ENCODE peak calls at places on chromosomes 12 and 14, in four cellular contexts. One of them, this sample, is unnamed.

GRCh38 chr12:90836689-90837088 is 118.3 kb downstream of the CCER1 start:
- ATAC-seq in activated naive CD4-positive, alpha-beta T cell treated with anti-CD3 and anti-CD28 coated beads, Interleukin-2, amount 50 U/mL, for 72 hours: no peak
- ATAC-seq in activated naive CD8-positive, alpha-beta T cell treated with anti-CD3 and anti-CD28 coated beads, Interleukin-2, amount 10 ng/mL, durations not matched to agents 7 days and 5 days: no peak
- ATAC-seq in omental fat pad: peak
- ATAC-seq in this sample: no peak

GRCh38 chr12:107475900-107476299 is 209.7 kb upstream of the PWP1 start:
- ATAC-seq in activated naive CD4-positive, alpha-beta T cell treated with anti-CD3 and anti-CD28 coated beads, Interleukin-2, amount 50 U/mL, for 72 hours: no peak
- ATAC-seq in activated naive CD8-positive, alpha-beta T cell treated with anti-CD3 and anti-CD28 coated beads, Interleukin-2, amount 10 ng/mL, durations not matched to agents 7 days and 5 days: peak
- ATAC-seq in omental fat pad: no peak
- ATAC-seq in this sample: no peak

GRCh38 chr12:107557589-107558100 is 128.0 kb upstream of the PWP1 start:
- ATAC-seq in activated naive CD4-positive, alpha-beta T cell treated with anti-CD3 and anti-CD28 coated beads, Interleukin-2, amount 50 U/mL, for 72 hours: no peak
- ATAC-seq in activated naive CD8-positive, alpha-beta T cell treated with anti-CD3 and anti-CD28 coated beads, Interleukin-2, amount 10 ng/mL, durations not matched to agents 7 days and 5 days: no peak
- ATAC-seq in omental fat pad: no peak
- ATAC-seq in this sample: no peak

GRCh38 chr14:104820669-104821228 is 19.8 kb downstream of the ZBTB42 start:
- ATAC-seq in activated naive CD4-positive, alpha-beta T cell treated with anti-CD3 and anti-CD28 coated beads, Interleukin-2, amount 50 U/mL, for 72 hours: no peak
- ATAC-seq in activated naive CD8-positive, alpha-beta T cell treated with anti-CD3 and anti-CD28 coated beads, Interleukin-2, amount 10 ng/mL, durations not matched to agents 7 days and 5 days: no peak
- ATAC-seq in omental fat pad: peak
- ATAC-seq in this sample: peak

GRCh38 chr12:71954861-71955260 is 16.2 kb downstream of the TPH2 start:
- ATAC-seq in activated naive CD4-positive, alpha-beta T cell treated with anti-CD3 and anti-CD28 coated beads, Interleukin-2, amount 50 U/mL, for 72 hours: no peak
- ATAC-seq in activated naive CD8-positive, alpha-beta T cell treated with anti-CD3 and anti-CD28 coated beads, Interleukin-2, amount 10 ng/mL, durations not matched to agents 7 days and 5 days: no peak
- ATAC-seq in omental fat pad: no peak
- ATAC-seq in this sample: no peak

GRCh38 chr12:122811777-122812176 is 23.5 kb upstream of the HIP1R start:
- ATAC-seq in activated naive CD4-positive, alpha-beta T cell treated with anti-CD3 and anti-CD28 coated beads, Interleukin-2, amount 50 U/mL, for 72 hours: no peak
- ATAC-seq in activated naive CD8-positive, alpha-beta T cell treated with anti-CD3 and anti-CD28 coated beads, Interleukin-2, amount 10 ng/mL, durations not matched to agents 7 days and 5 days: no peak
- ATAC-seq in omental fat pad: no peak
- ATAC-seq in this sample: no peak

GRCh38 chr14:101721951-101722661 is 39.4 kb upstream of the PPP2R5C start:
- ATAC-seq in activated naive CD4-positive, alpha-beta T cell treated with anti-CD3 and anti-CD28 coated beads, Interleukin-2, amount 50 U/mL, for 72 hours: peak
- ATAC-seq in activated naive CD8-positive, alpha-beta T cell treated with anti-CD3 and anti-CD28 coated beads, Interleukin-2, amount 10 ng/mL, durations not matched to agents 7 days and 5 days: peak
- ATAC-seq in omental fat pad: peak
- ATAC-seq in this sample: peak

GRCh38 chr14:90987140-90987539 is 73.3 kb downstream of the RPS6KA5 start:
- ATAC-seq in activated naive CD4-positive, alpha-beta T cell treated with anti-CD3 and anti-CD28 coated beads, Interleukin-2, amount 50 U/mL, for 72 hours: no peak
- ATAC-seq in activated naive CD8-positive, alpha-beta T cell treated with anti-CD3 and anti-CD28 coated beads, Interleukin-2, amount 10 ng/mL, durations not matched to agents 7 days and 5 days: no peak
- ATAC-seq in omental fat pad: no peak
- ATAC-seq in this sample: no peak

GRCh38 chr12:906077-906585 is 43.4 kb downstream of the RAD52 start:
- ATAC-seq in activated naive CD4-positive, alpha-beta T cell treated with anti-CD3 and anti-CD28 coated beads, Interleukin-2, amount 50 U/mL, for 72 hours: no peak
- ATAC-seq in activated naive CD8-positive, alpha-beta T cell treated with anti-CD3 and anti-CD28 coated beads, Interleukin-2, amount 10 ng/mL, durations not matched to agents 7 days and 5 days: no peak
- ATAC-seq in omental fat pad: no peak
- ATAC-seq in this sample: no peak

GRCh38 chr14:66487159-66487558 is 988 bp downstream of the CCDC196 start:
- ATAC-seq in activated naive CD4-positive, alpha-beta T cell treated with anti-CD3 and anti-CD28 coated beads, Interleukin-2, amount 50 U/mL, for 72 hours: no peak
- ATAC-seq in activated naive CD8-positive, alpha-beta T cell treated with anti-CD3 and anti-CD28 coated beads, Interleukin-2, amount 10 ng/mL, durations not matched to agents 7 days and 5 days: no peak
- ATAC-seq in omental fat pad: no peak
- ATAC-seq in this sample: no peak

GRCh38 chr12:14126692-14127091 is 145.3 kb upstream of the GRIN2B start:
- ATAC-seq in activated naive CD4-positive, alpha-beta T cell treated with anti-CD3 and anti-CD28 coated beads, Interleukin-2, amount 50 U/mL, for 72 hours: no peak
- ATAC-seq in activated naive CD8-positive, alpha-beta T cell treated with anti-CD3 and anti-CD28 coated beads, Interleukin-2, amount 10 ng/mL, durations not matched to agents 7 days and 5 days: no peak
- ATAC-seq in omental fat pad: no peak
- ATAC-seq in this sample: no peak

GRCh38 chr14:50943261-50943942 is 881 bp downstream of the PYGL start:
- ATAC-seq in activated naive CD4-positive, alpha-beta T cell treated with anti-CD3 and anti-CD28 coated beads, Interleukin-2, amount 50 U/mL, for 72 hours: no peak
- ATAC-seq in activated naive CD8-positive, alpha-beta T cell treated with anti-CD3 and anti-CD28 coated beads, Interleukin-2, amount 10 ng/mL, durations not matched to agents 7 days and 5 days: no peak
- ATAC-seq in omental fat pad: peak
- ATAC-seq in this sample: peak

GRCh38 chr12:67798763-67799162 is 150.2 kb downstream of the DYRK2 start:
- ATAC-seq in activated naive CD4-positive, alpha-beta T cell treated with anti-CD3 and anti-CD28 coated beads, Interleukin-2, amount 50 U/mL, for 72 hours: no peak
- ATAC-seq in activated naive CD8-positive, alpha-beta T cell treated with anti-CD3 and anti-CD28 coated beads, Interleukin-2, amount 10 ng/mL, durations not matched to agents 7 days and 5 days: no peak
- ATAC-seq in omental fat pad: no peak
- ATAC-seq in this sample: no peak

GRCh38 chr14:71722885-71723284 is 209.3 kb upstream of the RGS6 start:
- ATAC-seq in activated naive CD4-positive, alpha-beta T cell treated with anti-CD3 and anti-CD28 coated beads, Interleukin-2, amount 50 U/mL, for 72 hours: no peak
- ATAC-seq in activated naive CD8-positive, alpha-beta T cell treated with anti-CD3 and anti-CD28 coated beads, Interleukin-2, amount 10 ng/mL, durations not matched to agents 7 days and 5 days: no peak
- ATAC-seq in omental fat pad: no peak
- ATAC-seq in this sample: no peak

GRCh38 chr14:53110103-53110502 is 43.0 kb downstream of the DDHD1 start:
- ATAC-seq in activated naive CD4-positive, alpha-beta T cell treated with anti-CD3 and anti-CD28 coated beads, Interleukin-2, amount 50 U/mL, for 72 hours: peak
- ATAC-seq in activated naive CD8-positive, alpha-beta T cell treated with anti-CD3 and anti-CD28 coated beads, Interleukin-2, amount 10 ng/mL, durations not matched to agents 7 days and 5 days: no peak
- ATAC-seq in omental fat pad: no peak
- ATAC-seq in this sample: no peak

GRCh38 chr12:19482036-19482435 is 42.7 kb downstream of the AEBP2 start:
- ATAC-seq in activated naive CD4-positive, alpha-beta T cell treated with anti-CD3 and anti-CD28 coated beads, Interleukin-2, amount 50 U/mL, for 72 hours: peak
- ATAC-seq in activated naive CD8-positive, alpha-beta T cell treated with anti-CD3 and anti-CD28 coated beads, Interleukin-2, amount 10 ng/mL, durations not matched to agents 7 days and 5 days: no peak
- ATAC-seq in omental fat pad: no peak
- ATAC-seq in this sample: no peak

GRCh38 chr12:127063339-127064090 is 1203.5 kb upstream of the TMEM132C start:
- ATAC-seq in activated naive CD4-positive, alpha-beta T cell treated with anti-CD3 and anti-CD28 coated beads, Interleukin-2, amount 50 U/mL, for 72 hours: no peak
- ATAC-seq in activated naive CD8-positive, alpha-beta T cell treated with anti-CD3 and anti-CD28 coated beads, Interleukin-2, amount 10 ng/mL, durations not matched to agents 7 days and 5 days: no peak
- ATAC-seq in omental fat pad: no peak
- ATAC-seq in this sample: no peak

GRCh38 chr14:65167072-65167645 is 64.8 kb upstream of the MAX start:
- ATAC-seq in activated naive CD4-positive, alpha-beta T cell treated with anti-CD3 and anti-CD28 coated beads, Interleukin-2, amount 50 U/mL, for 72 hours: no peak
- ATAC-seq in activated naive CD8-positive, alpha-beta T cell treated with anti-CD3 and anti-CD28 coated beads, Interleukin-2, amount 10 ng/mL, durations not matched to agents 7 days and 5 days: no peak
- ATAC-seq in omental fat pad: no peak
- ATAC-seq in this sample: no peak

GRCh38 chr12:117820216-117820907 is 148.4 kb downstream of the KSR2 start:
- ATAC-seq in activated naive CD4-positive, alpha-beta T cell treated with anti-CD3 and anti-CD28 coated beads, Interleukin-2, amount 50 U/mL, for 72 hours: no peak
- ATAC-seq in activated naive CD8-positive, alpha-beta T cell treated with anti-CD3 and anti-CD28 coated beads, Interleukin-2, amount 10 ng/mL, durations not matched to agents 7 days and 5 days: no peak
- ATAC-seq in omental fat pad: no peak
- ATAC-seq in this sample: no peak

GRCh38 chr12:105474672-105475071 is 144.2 kb downstream of the C12orf75 start:
- ATAC-seq in activated naive CD4-positive, alpha-beta T cell treated with anti-CD3 and anti-CD28 coated beads, Interleukin-2, amount 50 U/mL, for 72 hours: peak
- ATAC-seq in activated naive CD8-positive, alpha-beta T cell treated with anti-CD3 and anti-CD28 coated beads, Interleukin-2, amount 10 ng/mL, durations not matched to agents 7 days and 5 days: no peak
- ATAC-seq in omental fat pad: no peak
- ATAC-seq in this sample: no peak

GRCh38 chr14:52640137-52640536 is 55.2 kb downstream of the ERO1A start:
- ATAC-seq in activated naive CD4-positive, alpha-beta T cell treated with anti-CD3 and anti-CD28 coated beads, Interleukin-2, amount 50 U/mL, for 72 hours: peak
- ATAC-seq in activated naive CD8-positive, alpha-beta T cell treated with anti-CD3 and anti-CD28 coated beads, Interleukin-2, amount 10 ng/mL, durations not matched to agents 7 days and 5 days: no peak
- ATAC-seq in omental fat pad: no peak
- ATAC-seq in this sample: no peak

GRCh38 chr14:52051861-52052260 is 17.0 kb downstream of the NID2 start:
- ATAC-seq in activated naive CD4-positive, alpha-beta T cell treated with anti-CD3 and anti-CD28 coated beads, Interleukin-2, amount 50 U/mL, for 72 hours: no peak
- ATAC-seq in activated naive CD8-positive, alpha-beta T cell treated with anti-CD3 and anti-CD28 coated beads, Interleukin-2, amount 10 ng/mL, durations not matched to agents 7 days and 5 days: no peak
- ATAC-seq in omental fat pad: no peak
- ATAC-seq in this sample: no peak

GRCh38 chr12:111458773-111459172 is 53.0 kb downstream of the SH2B3 start:
- ATAC-seq in activated naive CD4-positive, alpha-beta T cell treated with anti-CD3 and anti-CD28 coated beads, Interleukin-2, amount 50 U/mL, for 72 hours: no peak
- ATAC-seq in activated naive CD8-positive, alpha-beta T cell treated with anti-CD3 and anti-CD28 coated beads, Interleukin-2, amount 10 ng/mL, durations not matched to agents 7 days and 5 days: no peak
- ATAC-seq in omental fat pad: no peak
- ATAC-seq in this sample: no peak

GRCh38 chr12:122981036-122981471 is 573 bp downstream of the ARL6IP4 start:
- ATAC-seq in activated naive CD4-positive, alpha-beta T cell treated with anti-CD3 and anti-CD28 coated beads, Interleukin-2, amount 50 U/mL, for 72 hours: peak
- ATAC-seq in activated naive CD8-positive, alpha-beta T cell treated with anti-CD3 and anti-CD28 coated beads, Interleukin-2, amount 10 ng/mL, durations not matched to agents 7 days and 5 days: peak
- ATAC-seq in omental fat pad: peak
- ATAC-seq in this sample: no peak

GRCh38 chr12:54417712-54418440 is 1.2 kb downstream of the ITGA5 start:
- ATAC-seq in activated naive CD4-positive, alpha-beta T cell treated with anti-CD3 and anti-CD28 coated beads, Interleukin-2, amount 50 U/mL, for 72 hours: peak
- ATAC-seq in activated naive CD8-positive, alpha-beta T cell treated with anti-CD3 and anti-CD28 coated beads, Interleukin-2, amount 10 ng/mL, durations not matched to agents 7 days and 5 days: no peak
- ATAC-seq in omental fat pad: peak
- ATAC-seq in this sample: no peak

GRCh38 chr12:104670439-104671406 is 214.0 kb downstream of the CHST11 start:
- ATAC-seq in activated naive CD4-positive, alpha-beta T cell treated with anti-CD3 and anti-CD28 coated beads, Interleukin-2, amount 50 U/mL, for 72 hours: no peak
- ATAC-seq in activated naive CD8-positive, alpha-beta T cell treated with anti-CD3 and anti-CD28 coated beads, Interleukin-2, amount 10 ng/mL, durations not matched to agents 7 days and 5 days: peak
- ATAC-seq in omental fat pad: no peak
- ATAC-seq in this sample: no peak

GRCh38 chr12:24838531-24838950 is 110.4 kb downstream of the BCAT1 start:
- ATAC-seq in activated naive CD4-positive, alpha-beta T cell treated with anti-CD3 and anti-CD28 coated beads, Interleukin-2, amount 50 U/mL, for 72 hours: peak
- ATAC-seq in activated naive CD8-positive, alpha-beta T cell treated with anti-CD3 and anti-CD28 coated beads, Interleukin-2, amount 10 ng/mL, durations not matched to agents 7 days and 5 days: no peak
- ATAC-seq in omental fat pad: peak
- ATAC-seq in this sample: peak

GRCh38 chr12:56230449-56231183 is 765 bp downstream of the SLC39A5 start:
- ATAC-seq in activated naive CD4-positive, alpha-beta T cell treated with anti-CD3 and anti-CD28 coated beads, Interleukin-2, amount 50 U/mL, for 72 hours: no peak
- ATAC-seq in activated naive CD8-positive, alpha-beta T cell treated with anti-CD3 and anti-CD28 coated beads, Interleukin-2, amount 10 ng/mL, durations not matched to agents 7 days and 5 days: no peak
- ATAC-seq in omental fat pad: no peak
- ATAC-seq in this sample: no peak

GRCh38 chr14:32678088-32678487 is 260.6 kb upstream of the NPAS3 start:
- ATAC-seq in activated naive CD4-positive, alpha-beta T cell treated with anti-CD3 and anti-CD28 coated beads, Interleukin-2, amount 50 U/mL, for 72 hours: no peak
- ATAC-seq in activated naive CD8-positive, alpha-beta T cell treated with anti-CD3 and anti-CD28 coated beads, Interleukin-2, amount 10 ng/mL, durations not matched to agents 7 days and 5 days: no peak
- ATAC-seq in omental fat pad: no peak
- ATAC-seq in this sample: no peak

GRCh38 chr14:50997712-50998111 is 53.4 kb upstream of the PYGL start:
- ATAC-seq in activated naive CD4-positive, alpha-beta T cell treated with anti-CD3 and anti-CD28 coated beads, Interleukin-2, amount 50 U/mL, for 72 hours: no peak
- ATAC-seq in activated naive CD8-positive, alpha-beta T cell treated with anti-CD3 and anti-CD28 coated beads, Interleukin-2, amount 10 ng/mL, durations not matched to agents 7 days and 5 days: no peak
- ATAC-seq in omental fat pad: no peak
- ATAC-seq in this sample: no peak

GRCh38 chr12:44677724-44678123 is 198.4 kb downstream of the NELL2 start:
- ATAC-seq in activated naive CD4-positive, alpha-beta T cell treated with anti-CD3 and anti-CD28 coated beads, Interleukin-2, amount 50 U/mL, for 72 hours: no peak
- ATAC-seq in activated naive CD8-positive, alpha-beta T cell treated with anti-CD3 and anti-CD28 coated beads, Interleukin-2, amount 10 ng/mL, durations not matched to agents 7 days and 5 days: no peak
- ATAC-seq in omental fat pad: no peak
- ATAC-seq in this sample: no peak

This sample was measured in gastroesophageal sphincter.